ENCODE peak calls at places on chromosomes 13 and 19, in five cellular contexts. One of them, this sample, is unnamed.

GRCh38 chr19:49243726-49244125 is 81.3 kb downstream of the SLC6A16 start:
- DNase-seq in CD4-positive, CD25-positive, alpha-beta regulatory T cell: no peak
- DNase-seq in IMR-90: no peak
- DNase-seq in left ventricle myocardium inferior: no peak
- DNase-seq in tibial nerve: no peak
- DNase-seq in this sample: no peak

GRCh38 chr13:51768976-51769375 is 35.0 kb downstream of the DHRS12 start:
- DNase-seq in tibial nerve: no peak
- DNase-seq in IMR-90: no peak
- DNase-seq in left ventricle myocardium inferior: no peak
- DNase-seq in CD4-positive, CD25-positive, alpha-beta regulatory T cell: no peak
- DNase-seq in this sample: no peak

GRCh38 chr13:105611424-105611823 is 924.0 kb downstream of the EFNB2 start:
- DNase-seq in CD4-positive, CD25-positive, alpha-beta regulatory T cell: no peak
- DNase-seq in tibial nerve: no peak
- DNase-seq in left ventricle myocardium inferior: no peak
- DNase-seq in IMR-90: peak
- DNase-seq in this sample: no peak

GRCh38 chr19:45130888-45131615 is 29.7 kb downstream of the NKPD1 start:
- DNase-seq in IMR-90: peak
- DNase-seq in tibial nerve: no peak
- DNase-seq in CD4-positive, CD25-positive, alpha-beta regulatory T cell: peak
- DNase-seq in left ventricle myocardium inferior: no peak
- DNase-seq in this sample: no peak

GRCh38 chr13:73059460-73060250 is 850 bp downstream of the KLF5 start:
- DNase-seq in CD4-positive, CD25-positive, alpha-beta regulatory T cell: peak
- DNase-seq in tibial nerve: no peak
- DNase-seq in left ventricle myocardium inferior: peak
- DNase-seq in IMR-90: peak
- DNase-seq in this sample: no peak

GRCh38 chr19:16382775-16383543 is 58.3 kb downstream of the KLF2 start:
- DNase-seq in IMR-90: peak
- DNase-seq in tibial nerve: peak
- DNase-seq in CD4-positive, CD25-positive, alpha-beta regulatory T cell: peak
- DNase-seq in left ventricle myocardium inferior: peak
- DNase-seq in this sample: peak

GRCh38 chr19:50224986-50225747 is 21.7 kb downstream of the MYH14 start:
- DNase-seq in CD4-positive, CD25-positive, alpha-beta regulatory T cell: no peak
- DNase-seq in left ventricle myocardium inferior: peak
- DNase-seq in IMR-90: no peak
- DNase-seq in tibial nerve: no peak
- DNase-seq in this sample: no peak

GRCh38 chr13:50589139-50589538 is 254.4 kb downstream of the DLEU7 start:
- DNase-seq in tibial nerve: no peak
- DNase-seq in IMR-90: peak
- DNase-seq in CD4-positive, CD25-positive, alpha-beta regulatory T cell: no peak
- DNase-seq in left ventricle myocardium inferior: no peak
- DNase-seq in this sample: peak

GRCh38 chr13:30577381-30577780 is 40.3 kb upstream of the USPL1 start:
- DNase-seq in tibial nerve: no peak
- DNase-seq in CD4-positive, CD25-positive, alpha-beta regulatory T cell: peak
- DNase-seq in IMR-90: peak
- DNase-seq in left ventricle myocardium inferior: no peak
- DNase-seq in this sample: no peak

GRCh38 chr13:105552078-105552477 is 983.4 kb downstream of the EFNB2 start:
- DNase-seq in left ventricle myocardium inferior: no peak
- DNase-seq in tibial nerve: no peak
- DNase-seq in IMR-90: no peak
- DNase-seq in CD4-positive, CD25-positive, alpha-beta regulatory T cell: no peak
- DNase-seq in this sample: peak

GRCh38 chr19:29574518-29574917 is 31.6 kb upstream of the POP4 start:
- DNase-seq in left ventricle myocardium inferior: no peak
- DNase-seq in CD4-positive, CD25-positive, alpha-beta regulatory T cell: no peak
- DNase-seq in tibial nerve: no peak
- DNase-seq in IMR-90: no peak
- DNase-seq in this sample: no peak

GRCh38 chr19:16516381-16516780 is 20.2 kb downstream of the C19orf44 start:
- DNase-seq in CD4-positive, CD25-positive, alpha-beta regulatory T cell: no peak
- DNase-seq in IMR-90: no peak
- DNase-seq in left ventricle myocardium inferior: no peak
- DNase-seq in tibial nerve: no peak
- DNase-seq in this sample: no peak

GRCh38 chr19:4206818-4207484 is 22.4 kb upstream of the EBI3 start:
- DNase-seq in CD4-positive, CD25-positive, alpha-beta regulatory T cell: peak
- DNase-seq in tibial nerve: no peak
- DNase-seq in left ventricle myocardium inferior: no peak
- DNase-seq in IMR-90: peak
- DNase-seq in this sample: peak

GRCh38 chr19:11190501-11190900 is 6.8 kb downstream of the KANK2 start:
- DNase-seq in IMR-90: no peak
- DNase-seq in tibial nerve: no peak
- DNase-seq in left ventricle myocardium inferior: no peak
- DNase-seq in CD4-positive, CD25-positive, alpha-beta regulatory T cell: no peak
- DNase-seq in this sample: no peak
- H3K4me3 ChIP-seq in IMR-90: no peak
- H3K4me3 ChIP-seq in tibial nerve: no peak
- H3K4me3 ChIP-seq in left ventricle myocardium inferior: peak
- H3K4me3 ChIP-seq in CD4-positive, CD25-positive, alpha-beta regulatory T cell: no peak
- H3K4me3 ChIP-seq in this sample: no peak

GRCh38 chr19:13103961-13104847 is 1.5 kb upstream of the LYL1 start:
- DNase-seq in left ventricle myocardium inferior: peak
- DNase-seq in IMR-90: no peak
- DNase-seq in CD4-positive, CD25-positive, alpha-beta regulatory T cell: peak
- DNase-seq in tibial nerve: no peak
- DNase-seq in this sample: no peak
- H3K4me3 ChIP-seq in left ventricle myocardium inferior: peak
- H3K4me3 ChIP-seq in IMR-90: no peak
- H3K4me3 ChIP-seq in CD4-positive, CD25-positive, alpha-beta regulatory T cell: peak
- H3K4me3 ChIP-seq in tibial nerve: peak
- H3K4me3 ChIP-seq in this sample: peak

GRCh38 chr13:97979556-97979955 is 26.1 kb downstream of the IPO5 start:
- DNase-seq in CD4-positive, CD25-positive, alpha-beta regulatory T cell: no peak
- DNase-seq in left ventricle myocardium inferior: no peak
- DNase-seq in tibial nerve: no peak
- DNase-seq in IMR-90: no peak
- DNase-seq in this sample: no peak
- H3K4me3 ChIP-seq in CD4-positive, CD25-positive, alpha-beta regulatory T cell: no peak
- H3K4me3 ChIP-seq in left ventricle myocardium inferior: no peak
- H3K4me3 ChIP-seq in tibial nerve: no peak
- H3K4me3 ChIP-seq in IMR-90: no peak
- H3K4me3 ChIP-seq in this sample: no peak

GRCh38 chr19:41564515-41565383 is 11.2 kb upstream of the CEACAM21 start:
- DNase-seq in CD4-positive, CD25-positive, alpha-beta regulatory T cell: peak
- DNase-seq in left ventricle myocardium inferior: no peak
- DNase-seq in IMR-90: no peak
- DNase-seq in tibial nerve: no peak
- DNase-seq in this sample: no peak
- H3K4me3 ChIP-seq in CD4-positive, CD25-positive, alpha-beta regulatory T cell: peak
- H3K4me3 ChIP-seq in left ventricle myocardium inferior: peak
- H3K4me3 ChIP-seq in IMR-90: no peak
- H3K4me3 ChIP-seq in tibial nerve: no peak
- H3K4me3 ChIP-seq in this sample: no peak